ENCODE peak calls at places on chromosomes 1 and 21, in nine cellular contexts. C, K, X, R, N, Y, F, U and V are unnamed samples.

GRCh38 chr1:19622204-19622603 is 21.9 kb upstream of the NBL1 start:
- DNase-seq in F (no peak), U (no peak), N (no peak), R (no peak), Y (peak; percentile 77), X (no peak), C (peak; percentile 40), K (no peak), V (no peak)

GRCh38 chr1:8244304-8244703 is 73.6 kb upstream of the SLC45A1 start:
- DNase-seq in N (no peak), F (no peak), R (no peak), C (no peak), X (no peak), Y (no peak), K (no peak), U (no peak), V (no peak)

GRCh38 chr1:212607924-212608208 is 695 bp upstream of the ATF3 start:
- DNase-seq in C (no peak), K (no peak), X (no peak), U (no peak), R (no peak), N (no peak), Y (no peak), F (no peak), V (no peak)

GRCh38 chr1:53114581-53115400 is 27.6 kb downstream of the SLC1A7 start:
- DNase-seq in K (no peak), U (no peak), N (no peak), X (no peak), F (no peak), Y (no peak), C (no peak), R (no peak), V (no peak)

GRCh38 chr1:15322648-15323350 is 75.8 kb downstream of the FHAD1 start:
- DNase-seq in N (peak; percentile 34), X (no peak), K (peak; percentile 62), F (no peak), R (no peak), Y (no peak), C (no peak), U (peak; percentile 24), V (no peak)

GRCh38 chr1:65476327-65476726 is 55.9 kb downstream of the LEPR start:
- DNase-seq in C (no peak), F (no peak), U (no peak), R (no peak), X (no peak), Y (no peak), N (peak; percentile 78), K (no peak), V (no peak)

GRCh38 chr1:246005067-246005466 is 502.0 kb downstream of the SMYD3 start:
- DNase-seq in C (peak; percentile 97), K (no peak), X (peak; percentile 96), U (no peak), F (no peak), R (peak; percentile 96), N (no peak), Y (no peak), V (peak; percentile 96)

GRCh38 chr1:211511947-211512346 is 20.0 kb upstream of the RD3 start:
- DNase-seq in X (peak; percentile 39), N (peak; percentile 72), C (peak; percentile 7), R (no peak), Y (no peak), K (no peak), U (no peak), F (no peak), V (peak; percentile 53)

GRCh38 chr1:54118704-54119103 is 34.1 kb downstream of the CDCP2 start:
- DNase-seq in F (no peak), X (peak; percentile 39), R (peak; percentile 46), K (no peak), N (no peak), Y (no peak), C (peak; percentile 25), U (no peak), V (no peak)

GRCh38 chr21:44391345-44392091 is 38.1 kb downstream of the TRPM2 start:
- DNase-seq in N (no peak), R (no peak), X (no peak), K (no peak), U (peak; percentile 64), F (no peak), Y (peak; percentile 88), C (no peak), V (no peak)

GRCh38 chr1:179168526-179168925 is 61.0 kb downstream of the ABL2 start:
- DNase-seq in X (no peak), C (no peak), F (no peak), R (no peak), Y (no peak), U (no peak), N (no peak), K (no peak), V (no peak)

GRCh38 chr1:167138703-167139102 is 44.8 kb downstream of the STYXL2 start:
- DNase-seq in F (no peak), U (no peak), K (no peak), X (no peak), R (no peak), C (no peak), Y (no peak), N (no peak), V (no peak)

GRCh38 chr1:48697066-48697707 is 79.5 kb downstream of the BEND5 start:
- DNase-seq in K (peak; percentile 77), F (no peak), Y (peak; percentile 91), R (no peak), X (peak; percentile 48), N (peak; percentile 29), C (peak; percentile 41), U (peak; percentile 48), V (no peak)

GRCh38 chr1:223264529-223264928 is 99.4 kb downstream of the SUSD4 start:
- DNase-seq in U (no peak), X (no peak), K (no peak), R (no peak), N (no peak), Y (peak; percentile 28), F (no peak), C (no peak), V (no peak)
- TF ChIP-seq CTCF in U (no peak), X (no peak), K (no peak), R (no peak), N (no peak), Y (no peak), F (no peak), C (no peak), V (no peak)

DNA sequence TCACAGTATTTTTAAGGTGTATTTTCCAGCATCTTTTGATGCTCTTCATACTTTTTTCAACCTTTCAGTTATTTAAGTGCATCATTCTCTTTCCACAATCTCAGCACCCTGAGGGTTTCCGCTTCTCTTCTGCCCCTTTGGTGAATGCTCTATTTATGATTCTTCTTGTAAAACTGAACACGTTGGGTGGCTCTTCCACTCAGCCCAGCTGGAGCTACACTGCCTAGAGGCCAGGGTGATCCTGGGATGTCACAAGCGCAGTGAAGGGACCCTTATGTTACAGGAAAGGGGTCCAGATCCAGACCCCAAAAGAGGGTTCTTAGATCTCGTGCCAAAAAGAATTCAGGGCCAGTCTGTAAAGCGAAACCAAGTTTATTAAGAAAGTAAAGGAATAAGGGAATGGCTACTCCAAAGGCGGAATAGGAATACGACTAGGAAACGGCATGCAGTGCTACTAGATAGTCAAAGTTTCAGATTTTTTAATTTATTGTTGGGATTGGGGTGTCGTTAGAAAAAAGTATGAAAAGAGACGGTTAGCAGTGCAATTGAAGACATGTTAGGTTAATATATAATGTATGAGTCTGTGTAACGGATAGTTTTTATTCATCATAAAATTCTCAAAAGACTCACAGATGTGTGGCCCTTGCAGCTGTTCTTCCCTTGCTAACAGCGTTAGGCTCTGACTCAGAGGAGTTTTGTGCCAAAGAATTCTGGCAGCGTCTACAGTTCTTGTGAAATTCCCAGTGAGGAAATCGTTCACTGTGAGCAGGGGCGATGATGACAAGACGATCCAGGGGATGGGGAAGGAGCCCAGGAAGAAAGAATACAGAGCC is 14.4 kb upstream of the ERVH48-1 start:
- DNase-seq in C (peak; percentile 97), F (peak; percentile 56), K (peak; percentile 82), N (peak; percentile 79), R (peak; percentile 82), Y (peak; percentile 95), U (peak; percentile 48), X (peak; percentile 98), V (peak; percentile 98)
- H3K4me3 ChIP-seq in C (peak overlapping the region; percentile 11), F (peak overlapping the region; percentile 31), K (no peak overlapping the region), N (no peak overlapping the region), R (peak overlapping the region; percentile 23), Y (no peak overlapping the region), U (peak overlapping the region; percentile 41), X (peak overlapping the region; percentile 19), V (no peak overlapping the region)

GRCh38 chr1:10753279-10753678 is 43.2 kb downstream of the CASZ1 start:
- DNase-seq in F (no peak), U (no peak), N (no peak), C (no peak), X (no peak), R (no peak), Y (no peak), K (no peak), V (no peak)
- TF ChIP-seq CTCF in F (no peak), U (peak; percentile 12), N (no peak), C (no peak), X (no peak), R (no peak), Y (no peak), K (no peak), V (peak; percentile 7)

GRCh38 chr1:173406783-173407230 is 70.3 kb upstream of the PRDX6 start:
- DNase-seq in N (no peak), R (no peak), U (no peak), C (no peak), X (no peak), F (no peak), Y (no peak), K (no peak), V (no peak)
- H3K4me3 ChIP-seq in N (no peak overlapping the region), R (no peak overlapping the region), U (peak overlapping the region; percentile 53), C (no peak overlapping the region), X (no peak overlapping the region), F (peak overlapping the region; percentile 53), Y (no peak overlapping the region), K (no peak overlapping the region), V (no peak overlapping the region)

DNA sequence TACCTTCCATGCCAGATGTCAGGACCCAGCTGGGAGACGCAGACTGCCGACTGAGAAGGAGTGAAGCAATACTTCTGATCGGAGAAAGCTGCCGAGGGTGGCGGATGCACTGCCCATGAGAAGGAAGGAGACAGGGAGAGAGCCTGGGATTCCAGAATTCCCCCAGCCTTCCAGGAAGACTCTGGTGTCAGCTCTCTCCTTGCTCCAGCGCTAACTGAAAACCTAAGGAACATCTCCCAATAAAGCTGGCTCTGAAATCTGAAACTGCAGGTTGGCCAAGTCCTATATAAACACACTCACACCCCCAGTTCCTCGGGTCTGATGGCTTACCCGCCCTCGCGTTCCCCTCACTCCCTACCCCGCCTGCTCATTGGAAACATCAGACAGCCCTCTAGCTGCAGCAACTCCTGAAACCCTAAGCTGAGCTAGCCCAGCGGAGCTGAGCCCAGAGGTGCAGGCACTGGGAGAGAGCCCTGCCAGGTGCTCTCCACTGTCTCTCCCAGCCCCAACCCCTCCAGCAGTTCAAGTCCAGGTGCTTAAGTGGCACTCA is 52.3 kb downstream of the PLEKHA6 start:
- DNase-seq in C (peak; percentile 56), U (peak; percentile 26), F (no peak), X (peak; percentile 60), Y (peak; percentile 87), R (no peak), K (no peak), N (no peak), V (no peak)
- TF ChIP-seq CTCF in C (no peak), U (peak; percentile 49), F (no peak), X (peak; percentile 14), Y (no peak), R (peak; percentile 23), K (peak; percentile 17), N (no peak), V (no peak)

GRCh38 chr21:25555492-25555891 is 51.8 kb downstream of the MRPL39 start:
- DNase-seq in U (no peak), R (no peak), F (no peak), K (no peak), C (no peak), N (no peak), X (no peak), Y (no peak), V (no peak)
- H3K4me3 ChIP-seq in U (no peak overlapping the region), R (no peak overlapping the region), F (no peak overlapping the region), K (no peak overlapping the region), C (no peak overlapping the region), N (no peak overlapping the region), X (no peak overlapping the region), Y (no peak overlapping the region), V (no peak overlapping the region)